ENCODE peak calls at places on chromosomes 3 and 15, in eight cellular contexts. T is body of pancreas, S is A549, I is transverse colon, G is K562, N is endothelial cell of umbilical vein, R is testis, F is IMR-90. E is an unnamed sample.

GRCh38 chr3:171407746-171408145 is 52.5 kb downstream of the TNIK start:
- DNase-seq in T (no peak), S (no peak), I (no peak), G (peak; percentile 16), N (peak; percentile 36), R (no peak), F (peak; percentile 90), E (no peak)

GRCh38 chr3:114057011-114057347 is 442 bp downstream of the QTRT2 start:
- DNase-seq in T (no peak), S (no peak), I (no peak), G (no peak), N (no peak), R (no peak), F (no peak), E (no peak)

GRCh38 chr3:192091831-192092230 is 630.9 kb downstream of the PYDC2 start:
- DNase-seq in T (no peak), S (no peak), I (no peak), G (no peak), N (no peak), R (no peak), F (peak; percentile 1), E (no peak)

GRCh38 chr15:27086146-27086545 is 115.2 kb downstream of the GABRG3 start:
- DNase-seq in T (no peak), S (no peak), I (no peak), G (peak; percentile 59), N (no peak), R (no peak), F (no peak), E (no peak)

GRCh38 chr15:66808181-66808824 is 106.3 kb downstream of the SMAD6 start:
- DNase-seq in T (no peak), S (no peak), I (no peak), G (no peak), N (no peak), R (no peak), F (no peak), E (no peak)

GRCh38 chr3:18035641-18036466 is 293.4 kb upstream of the TBC1D5 start:
- DNase-seq in T (no peak), S (no peak), I (no peak), G (no peak), N (no peak), R (no peak), F (no peak), E (no peak)

GRCh38 chr15:68380456-68380855 is 51.5 kb downstream of the ITGA11 start:
- DNase-seq in T (no peak), S (no peak), I (no peak), G (no peak), N (no peak), R (no peak), F (no peak), E (no peak)

GRCh38 chr15:38878946-38879345 is 314.3 kb upstream of the RASGRP1 start:
- DNase-seq in T (peak; percentile 30), S (no peak), I (no peak), G (no peak), N (peak; percentile 41), R (no peak), F (no peak), E (no peak)

GRCh38 chr3:46845397-46845859 is 17.8 kb downstream of the MYL3 start:
- DNase-seq in T (peak; percentile 76), S (no peak), I (peak; percentile 65), G (peak; percentile 40), N (no peak), R (peak; percentile 70), F (peak; percentile 62), E (peak; percentile 68)

GRCh38 chr15:59303641-59304433 is 68.8 kb downstream of the MYO1E start:
- DNase-seq in T (no peak), S (peak; percentile 78), I (no peak), G (no peak), N (no peak), R (no peak), F (peak; percentile 22), E (no peak)

GRCh38 chr15:67833504-67834248 is 6.2 kb downstream of the RNU6-1 start:
- DNase-seq in T (no peak), S (peak; percentile 48), I (peak; percentile 52), G (peak; percentile 77), N (peak; percentile 47), R (peak; percentile 50), F (no peak), E (peak; percentile 74)

GRCh38 chr15:68487087-68487843 is 55.3 kb upstream of the ITGA11 start:
- DNase-seq in T (no peak), S (peak; percentile 51), I (no peak), G (no peak), N (no peak), R (no peak), F (peak; percentile 35), E (no peak)

GRCh38 chr3:35523838-35524237 is 115.5 kb upstream of the ARPP21 start:
- DNase-seq in T (no peak), S (peak; percentile 5), I (no peak), G (no peak), N (peak; percentile 66), R (no peak), F (no peak), E (no peak)

GRCh38 chr3:42129014-42129953 is 38.1 kb downstream of the TRAK1 start:
- DNase-seq in T (peak; percentile 47), S (peak; percentile 44), I (no peak), G (no peak), N (no peak), R (no peak), F (peak; percentile 30), E (no peak)

GRCh38 chr3:98690876-98691275 is 72.3 kb upstream of the ST3GAL6 start:
- DNase-seq in T (no peak), S (no peak), I (no peak), G (no peak), N (no peak), R (no peak), F (peak; percentile 21), E (no peak)

GRCh38 chr3:171404376-171404982 is 55.7 kb downstream of the TNIK start:
- DNase-seq in T (peak; percentile 25), S (no peak), I (no peak), G (no peak), N (no peak), R (no peak), F (no peak), E (no peak)

GRCh38 chr3:192841428-192841827 is 76.2 kb downstream of the MB21D2 start:
- DNase-seq in T (no peak), S (no peak), I (no peak), G (no peak), N (no peak), R (no peak), F (no peak), E (no peak)

DNA sequence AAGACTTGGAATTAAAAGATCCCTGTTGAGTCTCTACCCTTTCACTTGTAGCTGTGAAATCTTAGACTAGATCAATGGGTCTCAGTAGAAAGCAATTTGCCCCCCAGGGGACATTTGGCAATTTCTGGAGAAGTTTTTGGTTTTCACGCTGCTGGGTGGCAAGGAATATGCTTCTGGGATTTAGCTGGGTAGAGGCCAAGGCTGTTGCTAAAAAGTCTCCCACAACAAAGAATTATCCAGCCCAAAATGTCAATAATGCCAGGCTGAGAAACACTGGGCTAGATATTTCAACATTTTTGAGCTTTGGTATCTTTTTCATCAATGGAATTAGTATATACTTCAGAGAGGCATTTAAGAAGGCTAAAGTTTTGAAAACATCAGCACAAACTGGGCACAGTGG is 8.7 kb downstream of the CAPN7 start:
- DNase-seq in T (no peak), S (no peak), I (no peak), G (no peak), N (no peak), R (no peak), F (no peak), E (no peak)
- H3K4me1 ChIP-seq in T (no peaks in the 10 kb centered on the region), S (no peaks in the 10 kb centered on the region), I (no peaks in the 10 kb centered on the region), G (no peaks in the 10 kb centered on the region), N (no peaks in the 10 kb centered on the region), R (no peaks in the 10 kb centered on the region), F (no peaks in the 10 kb centered on the region), E (peaks cover 13% of the 10 kb centered on the region)

GRCh38 chr15:45166792-45167630 is 20.8 kb downstream of the SHF start:
- DNase-seq in T (peak; percentile 86), S (peak; percentile 80), I (peak; percentile 89), G (peak; percentile 87), N (peak; percentile 72), R (peak; percentile 85), F (peak; percentile 75), E (peak; percentile 92)
- TF ChIP-seq POLR2A in T (peak; percentile 77), S (peak; percentile 26), I (peak; percentile 67), G (peak; percentile 71), N (no peak), R (no peak), F (peak; percentile 46), E (peak; percentile 39)

DNA sequence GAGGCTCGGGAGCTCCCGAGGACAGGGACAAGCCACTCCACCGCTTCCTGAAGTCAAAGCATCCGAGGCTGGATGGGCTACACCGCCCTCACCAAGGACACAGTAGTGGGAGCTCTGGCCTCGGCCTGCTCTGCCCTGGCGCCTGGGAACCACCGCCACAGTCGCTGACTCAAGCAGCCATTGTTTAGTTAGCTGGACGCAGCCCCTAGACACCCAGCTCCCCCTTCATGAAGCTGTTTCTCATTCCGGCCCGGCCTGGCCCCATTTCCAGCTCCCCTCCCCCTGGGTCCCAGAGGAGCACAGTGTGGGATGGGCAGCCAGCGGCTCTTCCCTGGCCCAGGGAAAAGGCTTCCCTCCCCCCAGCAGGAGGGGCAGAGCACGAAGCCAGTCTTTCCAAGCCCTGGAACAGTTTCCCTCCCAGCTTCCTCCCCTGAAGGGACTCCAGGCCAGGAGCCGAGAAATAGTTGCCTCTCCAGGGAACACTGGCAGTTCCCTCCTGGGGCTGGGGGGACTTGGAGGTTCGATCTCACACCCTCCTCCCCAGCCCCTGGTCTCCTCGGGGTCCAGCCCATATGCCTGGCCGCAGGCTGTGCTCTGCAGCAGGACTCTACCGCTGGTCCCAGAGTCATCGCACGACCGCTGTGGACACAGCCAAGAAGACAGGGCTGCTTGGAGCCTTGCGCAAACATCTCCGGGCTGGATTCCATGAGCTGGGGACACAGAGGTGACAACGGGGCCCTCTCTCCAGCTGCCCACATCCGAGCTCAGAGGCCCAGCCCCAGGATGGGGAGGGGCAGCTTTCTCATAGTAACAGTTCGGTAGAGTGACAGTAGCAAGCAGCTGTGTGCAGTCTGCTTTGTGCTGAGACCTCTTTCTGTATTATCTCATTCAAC is 10.0 kb downstream of the PLXND1 start:
- DNase-seq in T (peak; percentile 56), S (peak; percentile 44), I (peak; percentile 48), G (peak; percentile 42), N (peak; percentile 98), R (peak; percentile 81), F (peak; percentile 96), E (peak; percentile 93)
- H3K4me3 ChIP-seq in T (no peak overlapping the region), S (no peak overlapping the region), I (no peak overlapping the region), G (no peak overlapping the region), N (peak overlapping the region; percentile 1), R (no peak overlapping the region), F (no peak overlapping the region), E (peak overlapping the region; percentile 30)

GRCh38 chr3:124838963-124839362 is 48.2 kb downstream of the ITGB5 start:
- DNase-seq in T (no peak), S (no peak), I (no peak), G (no peak), N (no peak), R (no peak), F (no peak), E (no peak)

GRCh38 chr3:124834723-124835718 is 52.1 kb downstream of the ITGB5 start:
- DNase-seq in T (peak; percentile 68), S (peak; percentile 91), I (peak; percentile 75), G (no peak), N (peak; percentile 90), R (peak; percentile 40), F (peak; percentile 98), E (peak; percentile 67)

GRCh38 chr3:124837730-124838186 is 49.4 kb downstream of the ITGB5 start:
- DNase-seq in T (peak; percentile 52), S (peak; percentile 99), I (peak; percentile 73), G (peak; percentile 25), N (peak; percentile 83), R (peak; percentile 83), F (peak; percentile 87), E (peak; percentile 84)

GRCh38 chr3:124836448-124836847 is 50.7 kb downstream of the ITGB5 start:
- DNase-seq in T (no peak), S (no peak), I (no peak), G (no peak), N (no peak), R (no peak), F (no peak), E (no peak)

GRCh38 chr3:124837065-124837464 is 50.1 kb downstream of the ITGB5 start:
- DNase-seq in T (no peak), S (no peak), I (peak; percentile 46), G (no peak), N (peak; percentile 63), R (no peak), F (no peak), E (no peak)
- H3K4me1 ChIP-seq in T (peaks cover 23% of the 10 kb centered on the region), S (peaks cover 91% of the 10 kb centered on the region), I (peaks cover 40% of the 10 kb centered on the region), G (no peaks in the 10 kb centered on the region), N (peaks cover 44% of the 10 kb centered on the region), R (peaks cover 32% of the 10 kb centered on the region), F (peaks cover 32% of the 10 kb centered on the region), E (peaks cover 12% of the 10 kb centered on the region)

E was measured in heart left ventricle.